ENCODE peak calls at places on chromosome 14, in ten cellular contexts. P is psoas muscle; Y is fibroblast of mammary gland; W is MV-4-11; E is NCI-H1105 treated with DMSO at 0.1 percent for 48 hours; M is A549; T is activated T-cell treated with anti-CD3 and anti-CD28 coated beads, Interleukin-2, amount 50 U/mL, for 24 hours; B is DMS153; D is transverse colon; R is GM03348. J is an unnamed sample.
A peak's percentile ranks its signal among the peaks of the same experiment; 100 is the strongest.

GRCh38 chr14:104795781-104796681 is 483 bp upstream of the AKT1 start:
- DNase-seq in P (peak; percentile 70), Y (no peak), W (no peak), E (no peak), M (no peak), T (peak; percentile 76), B (no peak), D (peak; percentile 68), R (peak; percentile 95), J (peak; percentile 48)

GRCh38 chr14:106606936-106607335 is 1080.6 kb downstream of the TMEM121 start:
- DNase-seq in P (no peak), Y (no peak), W (no peak), E (no peak), M (no peak), T (no peak), B (no peak), D (no peak), R (no peak), J (no peak)

GRCh38 chr14:66074546-66074945 is 411.6 kb upstream of the CCDC196 start:
- DNase-seq in P (no peak), Y (no peak), W (no peak), E (no peak), M (no peak), T (no peak), B (peak; percentile 14), D (no peak), R (no peak), J (no peak)

GRCh38 chr14:74954232-74954946 is 1.0 kb downstream of the PGF start:
- DNase-seq in P (no peak), Y (no peak), W (no peak), E (peak; percentile 85), M (no peak), T (no peak), B (peak; percentile 36), D (no peak), R (no peak), J (no peak)

GRCh38 chr14:89420502-89420901 is 3.5 kb upstream of the FOXN3 start:
- DNase-seq in P (no peak), Y (no peak), W (no peak), E (peak; percentile 60), M (no peak), T (no peak), B (peak; percentile 68), D (no peak), R (no peak), J (no peak)

GRCh38 chr14:65321370-65321875 is 91.1 kb upstream of the FUT8 start:
- DNase-seq in P (no peak), Y (no peak), W (peak; percentile 52), E (no peak), M (peak; percentile 16), T (no peak), B (no peak), D (no peak), R (no peak), J (peak; percentile 23)

GRCh38 chr14:41285193-41285748 is 321.4 kb upstream of the LRFN5 start:
- DNase-seq in P (no peak), Y (peak; percentile 58), W (no peak), E (peak; percentile 99), M (peak; percentile 5), T (no peak), B (peak; percentile 16), D (no peak), R (no peak), J (peak; percentile 70)

GRCh38 chr14:105527381-105528196 is 1.2 kb downstream of the TMEM121 start:
- DNase-seq in P (no peak), Y (no peak), W (no peak), E (no peak), M (no peak), T (no peak), B (no peak), D (no peak), R (no peak), J (no peak)

GRCh38 chr14:69249603-69250002 is 10.4 kb upstream of the GALNT16 start:
- DNase-seq in P (no peak), Y (no peak), W (no peak), E (no peak), M (no peak), T (no peak), B (no peak), D (no peak), R (no peak), J (no peak)

GRCh38 chr14:100988411-100988900 is 84.9 kb upstream of the RTL1 start:
- DNase-seq in P (no peak), Y (no peak), W (no peak), E (no peak), M (peak; percentile 94), T (no peak), B (no peak), D (no peak), R (no peak), J (peak; percentile 48)

GRCh38 chr14:68394113-68394718 is 398.7 kb downstream of the ZFP36L1 start:
- DNase-seq in P (no peak), Y (no peak), W (no peak), E (no peak), M (no peak), T (no peak), B (no peak), D (no peak), R (no peak), J (no peak)

GRCh38 chr14:39160494-39160893 is 9.6 kb downstream of the TRAPPC6B start:
- DNase-seq in P (no peak), Y (no peak), W (no peak), E (no peak), M (no peak), T (no peak), B (no peak), D (no peak), R (no peak), J (no peak)

GRCh38 chr14:51086044-51086443 is 8.9 kb downstream of the TRIM9 start:
- DNase-seq in P (no peak), Y (no peak), W (no peak), E (no peak), M (no peak), T (no peak), B (no peak), D (peak; percentile 24), R (no peak), J (no peak)

J was measured in MCF 10A.